ENCODE peak calls at places on chromosome 20, in six cellular contexts. M is T-helper 2 cell; F is fibroblast of lung; A is hepatic stellate cell; S is naive thymus-derived CD4-positive, alpha-beta T cell; Y is dorsolateral prefrontal cortex. T is an unnamed sample.

GRCh38 chr20:63026582-63027424 is 20.0 kb upstream of the BHLHE23 start:
- DNase-seq in M (no peak), F (no peak), A (no peak), S (no peak), Y (peak; percentile 32), T (no peak)

GRCh38 chr20:8812818-8813217 is 256.1 kb upstream of the PLCB4 start:
- DNase-seq in M (no peak), F (no peak), A (no peak), S (no peak), Y (no peak), T (no peak)

GRCh38 chr20:50508171-50508761 is 1.9 kb upstream of the PTPN1 start:
- DNase-seq in M (no peak), F (no peak), A (no peak), S (no peak), Y (no peak), T (no peak)

GRCh38 chr20:10622657-10623418 is 51.0 kb downstream of the JAG1 start:
- DNase-seq in M (no peak), F (peak; percentile 72), A (peak; percentile 79), S (no peak), Y (no peak), T (peak; percentile 66)

GRCh38 chr20:50572922-50573777 is 63.0 kb downstream of the PTPN1 start:
- DNase-seq in M (no peak), F (peak; percentile 98), A (peak; percentile 53), S (no peak), Y (no peak), T (peak; percentile 55)

GRCh38 chr20:33431797-33432381 is 11.7 kb downstream of the SNTA1 start:
- DNase-seq in M (no peak), F (no peak), A (no peak), S (no peak), Y (no peak), T (no peak)

GRCh38 chr20:19748687-19749086 is 9.4 kb upstream of the RIN2 start:
- DNase-seq in M (no peak), F (no peak), A (no peak), S (no peak), Y (no peak), T (no peak)

GRCh38 chr20:1383621-1384404 is 9.0 kb downstream of the FKBP1A start:
- DNase-seq in M (no peak), F (no peak), A (no peak), S (no peak), Y (no peak), T (no peak)

GRCh38 chr20:31712564-31713311 is 9.9 kb downstream of the BCL2L1 start:
- DNase-seq in M (no peak), F (peak; percentile 79), A (peak; percentile 46), S (no peak), Y (peak; percentile 87), T (peak; percentile 49)

GRCh38 chr20:40883097-40883496 is 145.5 kb upstream of the TOP1 start:
- DNase-seq in M (no peak), F (no peak), A (no peak), S (no peak), Y (no peak), T (no peak)

GRCh38 chr20:9590189-9590588 is 75.8 kb downstream of the LAMP5 start:
- DNase-seq in M (no peak), F (peak; percentile 84), A (no peak), S (no peak), Y (no peak), T (no peak)

T was measured in HFFc6.